ENCODE peak calls at places on chromosomes 5 and 9, in five cellular contexts. One of them, this sample, is unnamed.

GRCh38 chr5:1570975-1571374 is 47.2 kb upstream of the LPCAT1 start:
- DNase-seq in ovary: no peak
- DNase-seq in fibroblast of lung: no peak
- DNase-seq in HCT116: no peak
- DNase-seq in left lung: no peak
- DNase-seq in this sample: no peak

GRCh38 chr9:132880311-132880661 is 1.6 kb downstream of the SPACA9 start:
- DNase-seq in ovary: no peak
- DNase-seq in fibroblast of lung: no peak
- DNase-seq in HCT116: no peak
- DNase-seq in left lung: no peak
- DNase-seq in this sample: no peak

GRCh38 chr9:127422133-127422782 is 1.9 kb upstream of the ZNF79 start:
- DNase-seq in ovary: no peak
- DNase-seq in fibroblast of lung: no peak
- DNase-seq in HCT116: no peak
- DNase-seq in left lung: no peak
- DNase-seq in this sample: no peak

GRCh38 chr5:86951761-86952160 is 315.9 kb upstream of the RASA1 start:
- DNase-seq in ovary: no peak
- DNase-seq in fibroblast of lung: no peak
- DNase-seq in HCT116: no peak
- DNase-seq in left lung: no peak
- DNase-seq in this sample: no peak

GRCh38 chr5:160621503-160621902 is 199.8 kb downstream of the PTTG1 start:
- DNase-seq in ovary: no peak
- DNase-seq in fibroblast of lung: no peak
- DNase-seq in HCT116: no peak
- DNase-seq in left lung: no peak
- DNase-seq in this sample: no peak

GRCh38 chr5:35679351-35679750 is 61.7 kb downstream of the SPEF2 start:
- DNase-seq in ovary: no peak
- DNase-seq in fibroblast of lung: no peak
- DNase-seq in HCT116: no peak
- DNase-seq in left lung: no peak
- DNase-seq in this sample: no peak

GRCh38 chr5:127567026-127567768 is 49.8 kb downstream of the PRRC1 start:
- DNase-seq in ovary: no peak
- DNase-seq in fibroblast of lung: no peak
- DNase-seq in HCT116: no peak
- DNase-seq in left lung: no peak
- DNase-seq in this sample: no peak

GRCh38 chr5:40871177-40871576 is 30.0 kb downstream of the CARD6 start:
- DNase-seq in ovary: no peak
- DNase-seq in fibroblast of lung: peak; percentile 6
- DNase-seq in HCT116: no peak
- DNase-seq in left lung: no peak
- DNase-seq in this sample: no peak

GRCh38 chr9:122806661-122807060 is 6.7 kb downstream of the OR1K1 start:
- DNase-seq in ovary: no peak
- DNase-seq in fibroblast of lung: peak; percentile 44
- DNase-seq in HCT116: no peak
- DNase-seq in left lung: no peak
- DNase-seq in this sample: no peak

GRCh38 chr5:59483971-59484472 is 409.5 kb downstream of the PDE4D start:
- DNase-seq in ovary: no peak
- DNase-seq in fibroblast of lung: peak; percentile 87
- DNase-seq in HCT116: no peak
- DNase-seq in left lung: no peak
- DNase-seq in this sample: no peak

GRCh38 chr5:137415231-137415681 is 83.9 kb downstream of the SPOCK1 start:
- DNase-seq in ovary: no peak
- DNase-seq in fibroblast of lung: peak; percentile 94
- DNase-seq in HCT116: no peak
- DNase-seq in left lung: no peak
- DNase-seq in this sample: no peak

GRCh38 chr5:893137-893506 is 438 bp downstream of the TRIP13 start:
- DNase-seq in ovary: no peak
- DNase-seq in fibroblast of lung: no peak
- DNase-seq in HCT116: no peak
- DNase-seq in left lung: no peak
- DNase-seq in this sample: no peak

GRCh38 chr9:104361207-104361606 is 142.9 kb upstream of the OR13F1 start:
- DNase-seq in ovary: no peak
- DNase-seq in fibroblast of lung: no peak
- DNase-seq in HCT116: no peak
- DNase-seq in left lung: no peak
- DNase-seq in this sample: no peak

GRCh38 chr5:159456722-159457462 is 126.6 kb upstream of the IL12B start:
- DNase-seq in ovary: no peak
- DNase-seq in fibroblast of lung: peak; percentile 69
- DNase-seq in HCT116: peak; percentile 13
- DNase-seq in left lung: no peak
- DNase-seq in this sample: no peak

GRCh38 chr5:76169536-76169935 is 86.4 kb downstream of the SV2C start:
- DNase-seq in ovary: no peak
- DNase-seq in fibroblast of lung: no peak
- DNase-seq in HCT116: no peak
- DNase-seq in left lung: no peak
- DNase-seq in this sample: no peak

GRCh38 chr5:76163111-76163628 is 80.0 kb downstream of the SV2C start:
- DNase-seq in ovary: no peak
- DNase-seq in fibroblast of lung: no peak
- DNase-seq in HCT116: no peak
- DNase-seq in left lung: no peak
- DNase-seq in this sample: no peak

GRCh38 chr5:76165029-76165428 is 81.8 kb downstream of the SV2C start:
- DNase-seq in ovary: no peak
- DNase-seq in fibroblast of lung: no peak
- DNase-seq in HCT116: no peak
- DNase-seq in left lung: no peak
- DNase-seq in this sample: no peak

GRCh38 chr5:76165961-76166360 is 82.8 kb downstream of the SV2C start:
- DNase-seq in ovary: no peak
- DNase-seq in fibroblast of lung: no peak
- DNase-seq in HCT116: no peak
- DNase-seq in left lung: no peak
- DNase-seq in this sample: no peak

GRCh38 chr5:76166886-76167576 is 83.8 kb downstream of the SV2C start:
- DNase-seq in ovary: no peak
- DNase-seq in fibroblast of lung: no peak
- DNase-seq in HCT116: no peak
- DNase-seq in left lung: no peak
- DNase-seq in this sample: no peak
- H3K9me3 ChIP-seq in ovary: no peaks in the 10 kb centered on the region
- H3K9me3 ChIP-seq in fibroblast of lung: no peaks in the 10 kb centered on the region
- H3K9me3 ChIP-seq in HCT116: no peaks in the 10 kb centered on the region
- H3K9me3 ChIP-seq in left lung: no peaks in the 10 kb centered on the region
- H3K9me3 ChIP-seq in this sample: no peaks in the 10 kb centered on the region

DNA sequence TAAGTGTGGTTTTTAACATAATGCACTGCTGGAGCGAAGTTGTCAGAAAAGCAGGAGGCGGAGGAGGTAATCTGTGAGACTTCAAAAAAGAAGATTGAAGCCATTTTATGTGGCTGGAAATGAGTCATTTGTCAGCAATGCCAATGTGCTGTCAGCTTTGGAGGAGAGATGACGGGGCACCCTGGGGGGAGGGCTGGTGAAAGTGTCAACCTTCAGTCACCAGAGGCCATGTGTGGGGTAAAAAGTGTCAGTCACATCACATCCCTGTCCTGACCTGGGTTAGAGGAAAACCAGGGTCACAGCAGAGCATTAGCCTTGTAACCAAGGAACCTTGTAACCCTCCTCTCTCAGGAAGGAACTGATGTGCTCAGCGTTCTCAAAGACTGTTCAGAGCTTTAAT is 59.1 kb downstream of the TLR4 start:
- DNase-seq in ovary: no peak
- DNase-seq in fibroblast of lung: peak; percentile 35
- DNase-seq in HCT116: no peak
- DNase-seq in left lung: no peak
- DNase-seq in this sample: peak; percentile 45
- H3K9me3 ChIP-seq in ovary: no peaks in the 10 kb centered on the region
- H3K9me3 ChIP-seq in fibroblast of lung: no peaks in the 10 kb centered on the region
- H3K9me3 ChIP-seq in HCT116: no peaks in the 10 kb centered on the region
- H3K9me3 ChIP-seq in left lung: no peaks in the 10 kb centered on the region
- H3K9me3 ChIP-seq in this sample: no peaks in the 10 kb centered on the region

GRCh38 chr5:141236516-141237313 is 8.5 kb upstream of the PCDHB15 start:
- DNase-seq in ovary: no peak
- DNase-seq in fibroblast of lung: no peak
- DNase-seq in HCT116: no peak
- DNase-seq in left lung: no peak
- DNase-seq in this sample: no peak
- H3K9me3 ChIP-seq in ovary: peaks cover 10% of the 10 kb centered on the region
- H3K9me3 ChIP-seq in fibroblast of lung: no peaks in the 10 kb centered on the region
- H3K9me3 ChIP-seq in HCT116: no peaks in the 10 kb centered on the region
- H3K9me3 ChIP-seq in left lung: no peaks in the 10 kb centered on the region
- H3K9me3 ChIP-seq in this sample: no peaks in the 10 kb centered on the region

DNA sequence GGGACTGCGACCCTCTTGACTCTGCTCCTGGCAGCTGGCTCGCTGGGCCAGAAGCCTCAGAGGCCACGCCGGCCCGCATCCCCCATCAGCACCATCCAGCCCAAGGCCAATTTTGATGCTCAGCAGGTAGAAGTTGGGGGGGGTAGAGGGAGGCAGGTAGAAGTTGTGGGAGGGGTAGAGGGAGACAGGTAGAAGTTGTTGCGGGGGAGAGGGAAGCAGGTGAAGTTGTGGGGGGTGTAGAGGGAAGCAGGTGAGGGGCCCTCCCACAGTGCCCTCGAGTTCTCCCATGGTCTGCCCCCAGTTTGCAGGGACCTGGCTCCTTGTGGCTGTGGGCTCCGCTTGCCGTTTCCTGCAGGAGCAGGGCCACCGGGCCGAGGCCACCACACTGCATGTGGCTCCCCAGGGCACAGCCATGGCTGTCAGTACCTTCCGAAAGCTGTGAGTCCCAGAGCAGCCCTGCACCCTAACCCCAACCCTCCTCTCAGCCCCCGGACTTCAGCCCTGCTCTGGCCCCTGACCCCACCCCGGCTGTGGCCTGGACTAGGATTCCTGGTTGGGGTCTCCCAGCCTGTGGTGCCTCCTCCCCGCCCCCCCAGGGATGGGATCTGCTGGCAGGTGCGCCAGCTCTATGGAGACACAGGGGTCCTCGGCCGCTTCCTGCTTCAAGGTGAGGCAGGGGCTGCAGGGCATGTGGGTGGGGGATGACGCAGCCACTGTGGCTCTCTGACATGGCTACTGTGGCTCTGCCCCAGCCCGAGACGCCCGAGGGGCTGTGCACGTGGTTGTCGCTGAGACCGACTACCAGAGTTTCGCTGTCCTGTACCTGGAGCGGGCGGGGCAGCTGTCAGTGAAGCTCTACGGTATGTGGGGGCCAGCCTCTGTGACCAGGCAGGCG is 537 bp downstream of the C8G start:
- DNase-seq in ovary: no peak
- DNase-seq in fibroblast of lung: no peak
- DNase-seq in HCT116: no peak
- DNase-seq in left lung: peak; percentile 36
- DNase-seq in this sample: no peak
- H3K9me3 ChIP-seq in ovary: no peaks in the 10 kb centered on the region
- H3K9me3 ChIP-seq in fibroblast of lung: no peaks in the 10 kb centered on the region
- H3K9me3 ChIP-seq in HCT116: no peaks in the 10 kb centered on the region
- H3K9me3 ChIP-seq in left lung: no peaks in the 10 kb centered on the region
- H3K9me3 ChIP-seq in this sample: no peaks in the 10 kb centered on the region

GRCh38 chr9:101388507-101388993 is 3.7 kb upstream of the BAAT start:
- DNase-seq in ovary: no peak
- DNase-seq in fibroblast of lung: no peak
- DNase-seq in HCT116: no peak
- DNase-seq in left lung: no peak
- DNase-seq in this sample: no peak
- H3K9me3 ChIP-seq in ovary: no peaks in the 10 kb centered on the region
- H3K9me3 ChIP-seq in fibroblast of lung: no peaks in the 10 kb centered on the region
- H3K9me3 ChIP-seq in HCT116: no peaks in the 10 kb centered on the region
- H3K9me3 ChIP-seq in left lung: no peaks in the 10 kb centered on the region
- H3K9me3 ChIP-seq in this sample: no peaks in the 10 kb centered on the region

GRCh38 chr5:108372369-108372768 is 9.5 kb downstream of the FBXL17 start:
- DNase-seq in ovary: no peak
- DNase-seq in fibroblast of lung: no peak
- DNase-seq in HCT116: no peak
- DNase-seq in left lung: no peak
- DNase-seq in this sample: no peak
- H3K9me3 ChIP-seq in ovary: peaks cover 2% of the 10 kb centered on the region
- H3K9me3 ChIP-seq in fibroblast of lung: no peaks in the 10 kb centered on the region
- H3K9me3 ChIP-seq in HCT116: peaks cover 24% of the 10 kb centered on the region
- H3K9me3 ChIP-seq in left lung: no peaks in the 10 kb centered on the region
- H3K9me3 ChIP-seq in this sample: peaks cover 4% of the 10 kb centered on the region

GRCh38 chr5:21164425-21164824 is 1176.4 kb upstream of the CDH18 start:
- DNase-seq in ovary: no peak
- DNase-seq in fibroblast of lung: no peak
- DNase-seq in HCT116: no peak
- DNase-seq in left lung: no peak
- DNase-seq in this sample: no peak

GRCh38 chr5:21165344-21165743 is 1177.3 kb upstream of the CDH18 start:
- DNase-seq in ovary: no peak
- DNase-seq in fibroblast of lung: no peak
- DNase-seq in HCT116: no peak
- DNase-seq in left lung: no peak
- DNase-seq in this sample: no peak

GRCh38 chr5:21154526-21154925 is 1166.5 kb upstream of the CDH18 start:
- DNase-seq in ovary: no peak
- DNase-seq in fibroblast of lung: peak; percentile 31
- DNase-seq in HCT116: no peak
- DNase-seq in left lung: no peak
- DNase-seq in this sample: no peak

DNA sequence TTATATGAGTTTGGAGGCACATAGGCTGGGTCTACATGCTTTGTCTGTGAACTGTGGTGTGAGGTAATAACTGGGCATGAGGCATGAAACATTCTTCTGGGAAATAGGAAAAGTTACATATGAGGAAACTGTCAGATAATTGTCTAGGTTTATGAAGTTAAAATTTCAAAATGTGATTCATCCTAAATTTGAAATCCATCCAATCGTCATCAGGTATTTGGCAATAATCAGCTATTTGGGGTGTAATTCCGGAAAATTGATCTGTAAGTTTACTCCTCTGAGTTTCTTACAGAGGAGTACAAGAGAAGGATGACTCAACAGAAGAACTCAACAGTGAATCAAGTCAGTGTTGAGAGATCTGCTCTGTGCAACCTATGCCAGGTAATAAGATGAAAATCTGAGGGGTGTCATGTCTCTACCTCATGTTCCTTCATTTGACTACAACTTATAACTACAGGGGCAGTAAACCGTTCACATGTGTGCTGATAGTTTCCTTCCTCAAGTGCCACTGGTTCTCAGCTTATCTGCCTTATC is 1171.6 kb upstream of the CDH18 start:
- DNase-seq in ovary: no peak
- DNase-seq in fibroblast of lung: no peak
- DNase-seq in HCT116: no peak
- DNase-seq in left lung: no peak
- DNase-seq in this sample: peak; percentile 6
- H3K9me3 ChIP-seq in ovary: no peaks in the 10 kb centered on the region
- H3K9me3 ChIP-seq in fibroblast of lung: no peaks in the 10 kb centered on the region
- H3K9me3 ChIP-seq in HCT116: no peaks in the 10 kb centered on the region
- H3K9me3 ChIP-seq in left lung: no peaks in the 10 kb centered on the region
- H3K9me3 ChIP-seq in this sample: no peaks in the 10 kb centered on the region

GRCh38 chr9:80467632-80468031 is 895.9 kb downstream of the TLE4 start:
- DNase-seq in ovary: no peak
- DNase-seq in fibroblast of lung: peak; percentile 42
- DNase-seq in HCT116: no peak
- DNase-seq in left lung: no peak
- DNase-seq in this sample: no peak
- H3K9me3 ChIP-seq in ovary: no peaks in the 10 kb centered on the region
- H3K9me3 ChIP-seq in fibroblast of lung: no peaks in the 10 kb centered on the region
- H3K9me3 ChIP-seq in HCT116: no peaks in the 10 kb centered on the region
- H3K9me3 ChIP-seq in left lung: no peaks in the 10 kb centered on the region
- H3K9me3 ChIP-seq in this sample: no peaks in the 10 kb centered on the region

GRCh38 chr9:124174385-124174784 is 83.4 kb upstream of the NEK6 start:
- DNase-seq in ovary: no peak
- DNase-seq in fibroblast of lung: no peak
- DNase-seq in HCT116: no peak
- DNase-seq in left lung: no peak
- DNase-seq in this sample: no peak
- H3K9me3 ChIP-seq in ovary: no peaks in the 10 kb centered on the region
- H3K9me3 ChIP-seq in fibroblast of lung: no peaks in the 10 kb centered on the region
- H3K9me3 ChIP-seq in HCT116: no peaks in the 10 kb centered on the region
- H3K9me3 ChIP-seq in left lung: no peaks in the 10 kb centered on the region
- H3K9me3 ChIP-seq in this sample: no peaks in the 10 kb centered on the region